ENCODE peak calls at places on chromosomes 2 and 18, in ten cellular contexts. One of them, this sample, is unnamed.

GRCh38 chr2:219297766-219298456 is 11.3 kb downstream of the PTPRN start:
- DNase-seq in RWPE1: no peak
- DNase-seq in foreskin fibroblast: no peak
- DNase-seq in fibroblast of lung: no peak
- DNase-seq in epithelial cell of esophagus: no peak
- DNase-seq in D721Med: no peak
- DNase-seq in astrocyte of the cerebellum: no peak
- DNase-seq in HL-60: no peak
- DNase-seq in PC-9: no peak
- DNase-seq in psoas muscle: no peak
- DNase-seq in this sample: no peak

GRCh38 chr2:202965810-202966454 is 48.7 kb upstream of the NBEAL1 start:
- DNase-seq in RWPE1: peak; percentile 7
- DNase-seq in foreskin fibroblast: peak; percentile 34
- DNase-seq in fibroblast of lung: peak; percentile 77
- DNase-seq in epithelial cell of esophagus: peak; percentile 58
- DNase-seq in D721Med: no peak
- DNase-seq in astrocyte of the cerebellum: peak; percentile 41
- DNase-seq in HL-60: peak; percentile 48
- DNase-seq in PC-9: no peak
- DNase-seq in psoas muscle: no peak
- DNase-seq in this sample: peak; percentile 70

GRCh38 chr2:82781516-82781915 is 1677.6 kb downstream of the SUCLG1 start:
- DNase-seq in RWPE1: no peak
- DNase-seq in foreskin fibroblast: no peak
- DNase-seq in fibroblast of lung: peak; percentile 42
- DNase-seq in epithelial cell of esophagus: peak; percentile 6
- DNase-seq in D721Med: no peak
- DNase-seq in astrocyte of the cerebellum: no peak
- DNase-seq in HL-60: no peak
- DNase-seq in PC-9: no peak
- DNase-seq in psoas muscle: no peak
- DNase-seq in this sample: no peak

GRCh38 chr18:76493213-76494107 is 1.6 kb downstream of the ZNF516 start:
- DNase-seq in RWPE1: peak; percentile 79
- DNase-seq in foreskin fibroblast: peak; percentile 85
- DNase-seq in fibroblast of lung: no peak
- DNase-seq in epithelial cell of esophagus: peak; percentile 50
- DNase-seq in D721Med: no peak
- DNase-seq in astrocyte of the cerebellum: no peak
- DNase-seq in HL-60: peak; percentile 35
- DNase-seq in PC-9: peak; percentile 43
- DNase-seq in psoas muscle: no peak
- DNase-seq in this sample: no peak

GRCh38 chr2:144580521-144581153 is 60.7 kb upstream of the ZEB2 start:
- DNase-seq in RWPE1: no peak
- DNase-seq in foreskin fibroblast: no peak
- DNase-seq in fibroblast of lung: no peak
- DNase-seq in epithelial cell of esophagus: no peak
- DNase-seq in D721Med: no peak
- DNase-seq in astrocyte of the cerebellum: no peak
- DNase-seq in HL-60: peak; percentile 47
- DNase-seq in PC-9: no peak
- DNase-seq in psoas muscle: no peak
- DNase-seq in this sample: no peak

GRCh38 chr2:217794133-217794986 is 208.4 kb downstream of the TNS1 start:
- DNase-seq in RWPE1: no peak
- DNase-seq in foreskin fibroblast: no peak
- DNase-seq in fibroblast of lung: no peak
- DNase-seq in epithelial cell of esophagus: no peak
- DNase-seq in D721Med: no peak
- DNase-seq in astrocyte of the cerebellum: no peak
- DNase-seq in HL-60: no peak
- DNase-seq in PC-9: no peak
- DNase-seq in psoas muscle: no peak
- DNase-seq in this sample: no peak

GRCh38 chr2:72810165-72810564 is 15.7 kb downstream of the EXOC6B start:
- DNase-seq in RWPE1: no peak
- DNase-seq in foreskin fibroblast: no peak
- DNase-seq in fibroblast of lung: no peak
- DNase-seq in epithelial cell of esophagus: no peak
- DNase-seq in D721Med: no peak
- DNase-seq in astrocyte of the cerebellum: no peak
- DNase-seq in HL-60: no peak
- DNase-seq in PC-9: no peak
- DNase-seq in psoas muscle: no peak
- DNase-seq in this sample: no peak

GRCh38 chr2:211329421-211329820 is 773.0 kb downstream of the CPS1 start:
- DNase-seq in RWPE1: peak; percentile 81
- DNase-seq in foreskin fibroblast: no peak
- DNase-seq in fibroblast of lung: no peak
- DNase-seq in epithelial cell of esophagus: peak; percentile 93
- DNase-seq in D721Med: no peak
- DNase-seq in astrocyte of the cerebellum: no peak
- DNase-seq in HL-60: no peak
- DNase-seq in PC-9: peak; percentile 42
- DNase-seq in psoas muscle: no peak
- DNase-seq in this sample: no peak

GRCh38 chr18:22710628-22711380 is 222.3 kb upstream of the RBBP8 start:
- DNase-seq in RWPE1: peak; percentile 75
- DNase-seq in foreskin fibroblast: peak; percentile 11
- DNase-seq in fibroblast of lung: peak; percentile 49
- DNase-seq in epithelial cell of esophagus: peak; percentile 88
- DNase-seq in D721Med: no peak
- DNase-seq in astrocyte of the cerebellum: no peak
- DNase-seq in HL-60: no peak
- DNase-seq in PC-9: no peak
- DNase-seq in psoas muscle: peak; percentile 53
- DNase-seq in this sample: no peak

GRCh38 chr2:149931486-149931885 is 343.9 kb upstream of the MMADHC start:
- DNase-seq in RWPE1: no peak
- DNase-seq in foreskin fibroblast: no peak
- DNase-seq in fibroblast of lung: no peak
- DNase-seq in epithelial cell of esophagus: no peak
- DNase-seq in D721Med: no peak
- DNase-seq in astrocyte of the cerebellum: no peak
- DNase-seq in HL-60: no peak
- DNase-seq in PC-9: no peak
- DNase-seq in psoas muscle: no peak
- DNase-seq in this sample: no peak

GRCh38 chr2:143903172-143903856 is 616.6 kb downstream of the ZEB2 start:
- DNase-seq in RWPE1: no peak
- DNase-seq in foreskin fibroblast: no peak
- DNase-seq in fibroblast of lung: peak; percentile 37
- DNase-seq in epithelial cell of esophagus: peak; percentile 18
- DNase-seq in D721Med: no peak
- DNase-seq in astrocyte of the cerebellum: no peak
- DNase-seq in HL-60: no peak
- DNase-seq in PC-9: no peak
- DNase-seq in psoas muscle: no peak
- DNase-seq in this sample: no peak

GRCh38 chr2:100016756-100017155 is 125.6 kb downstream of the AFF3 start:
- DNase-seq in RWPE1: no peak
- DNase-seq in foreskin fibroblast: no peak
- DNase-seq in fibroblast of lung: no peak
- DNase-seq in epithelial cell of esophagus: no peak
- DNase-seq in D721Med: no peak
- DNase-seq in astrocyte of the cerebellum: no peak
- DNase-seq in HL-60: no peak
- DNase-seq in PC-9: no peak
- DNase-seq in psoas muscle: no peak
- DNase-seq in this sample: no peak

GRCh38 chr2:232891621-232892071 is 21.6 kb downstream of the SNORC start:
- DNase-seq in RWPE1: peak; percentile 30
- DNase-seq in foreskin fibroblast: peak; percentile 71
- DNase-seq in fibroblast of lung: no peak
- DNase-seq in epithelial cell of esophagus: peak; percentile 85
- DNase-seq in D721Med: no peak
- DNase-seq in astrocyte of the cerebellum: peak; percentile 24
- DNase-seq in HL-60: no peak
- DNase-seq in PC-9: no peak
- DNase-seq in psoas muscle: peak; percentile 15
- DNase-seq in this sample: no peak

GRCh38 chr18:9653390-9653789 is 39.0 kb upstream of the PPP4R1 start:
- DNase-seq in RWPE1: no peak
- DNase-seq in foreskin fibroblast: peak; percentile 82
- DNase-seq in fibroblast of lung: peak; percentile 30
- DNase-seq in epithelial cell of esophagus: no peak
- DNase-seq in D721Med: no peak
- DNase-seq in astrocyte of the cerebellum: no peak
- DNase-seq in HL-60: no peak
- DNase-seq in PC-9: no peak
- DNase-seq in psoas muscle: no peak
- DNase-seq in this sample: no peak

GRCh38 chr18:45611943-45612342 is 3.3 kb upstream of the SLC14A2 start:
- DNase-seq in RWPE1: no peak
- DNase-seq in foreskin fibroblast: no peak
- DNase-seq in fibroblast of lung: no peak
- DNase-seq in epithelial cell of esophagus: no peak
- DNase-seq in D721Med: no peak
- DNase-seq in astrocyte of the cerebellum: no peak
- DNase-seq in HL-60: no peak
- DNase-seq in PC-9: no peak
- DNase-seq in psoas muscle: no peak
- DNase-seq in this sample: no peak

GRCh38 chr2:150681120-150681796 is 193.8 kb upstream of the RND3 start:
- DNase-seq in RWPE1: no peak
- DNase-seq in foreskin fibroblast: peak; percentile 96
- DNase-seq in fibroblast of lung: peak; percentile 97
- DNase-seq in epithelial cell of esophagus: peak; percentile 43
- DNase-seq in D721Med: no peak
- DNase-seq in astrocyte of the cerebellum: no peak
- DNase-seq in HL-60: peak; percentile 9
- DNase-seq in PC-9: peak; percentile 78
- DNase-seq in psoas muscle: no peak
- DNase-seq in this sample: no peak

DNA sequence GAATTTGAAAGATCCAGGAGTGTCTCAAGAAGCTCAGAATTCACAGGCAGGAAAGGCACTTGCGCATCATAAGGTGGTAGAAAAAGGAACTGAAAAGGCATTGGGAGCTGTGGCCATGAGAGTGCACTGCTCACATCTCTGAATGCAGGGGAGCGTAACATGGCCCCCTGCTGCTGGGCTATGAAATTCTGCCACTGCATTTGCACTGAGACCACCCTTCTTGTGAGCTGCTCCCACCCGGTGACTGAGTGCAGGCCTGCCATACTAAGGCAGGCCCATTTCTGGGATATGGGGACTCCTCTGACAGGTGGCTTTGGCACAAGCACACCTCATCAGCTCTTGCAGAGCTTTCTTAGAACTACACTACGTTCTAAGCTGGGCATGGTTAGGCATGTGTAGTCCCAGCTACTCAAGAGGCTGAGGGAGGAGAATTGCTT is 25.3 kb upstream of the STARD7 start:
- DNase-seq in RWPE1: no peak
- DNase-seq in foreskin fibroblast: no peak
- DNase-seq in fibroblast of lung: no peak
- DNase-seq in epithelial cell of esophagus: no peak
- DNase-seq in D721Med: no peak
- DNase-seq in astrocyte of the cerebellum: no peak
- DNase-seq in HL-60: peak; percentile 45
- DNase-seq in PC-9: no peak
- DNase-seq in psoas muscle: no peak
- DNase-seq in this sample: no peak
- TF ChIP-seq CTCF in RWPE1: no peak
- TF ChIP-seq CTCF in foreskin fibroblast: no peak
- TF ChIP-seq CTCF in fibroblast of lung: no peak
- TF ChIP-seq CTCF in epithelial cell of esophagus: no peak
- TF ChIP-seq CTCF in D721Med: no peak
- TF ChIP-seq CTCF in astrocyte of the cerebellum: no peak
- TF ChIP-seq CTCF in HL-60: no peak
- TF ChIP-seq CTCF in PC-9: no peak
- TF ChIP-seq CTCF in psoas muscle: no peak
- TF ChIP-seq CTCF in this sample: peak; percentile 35

DNA sequence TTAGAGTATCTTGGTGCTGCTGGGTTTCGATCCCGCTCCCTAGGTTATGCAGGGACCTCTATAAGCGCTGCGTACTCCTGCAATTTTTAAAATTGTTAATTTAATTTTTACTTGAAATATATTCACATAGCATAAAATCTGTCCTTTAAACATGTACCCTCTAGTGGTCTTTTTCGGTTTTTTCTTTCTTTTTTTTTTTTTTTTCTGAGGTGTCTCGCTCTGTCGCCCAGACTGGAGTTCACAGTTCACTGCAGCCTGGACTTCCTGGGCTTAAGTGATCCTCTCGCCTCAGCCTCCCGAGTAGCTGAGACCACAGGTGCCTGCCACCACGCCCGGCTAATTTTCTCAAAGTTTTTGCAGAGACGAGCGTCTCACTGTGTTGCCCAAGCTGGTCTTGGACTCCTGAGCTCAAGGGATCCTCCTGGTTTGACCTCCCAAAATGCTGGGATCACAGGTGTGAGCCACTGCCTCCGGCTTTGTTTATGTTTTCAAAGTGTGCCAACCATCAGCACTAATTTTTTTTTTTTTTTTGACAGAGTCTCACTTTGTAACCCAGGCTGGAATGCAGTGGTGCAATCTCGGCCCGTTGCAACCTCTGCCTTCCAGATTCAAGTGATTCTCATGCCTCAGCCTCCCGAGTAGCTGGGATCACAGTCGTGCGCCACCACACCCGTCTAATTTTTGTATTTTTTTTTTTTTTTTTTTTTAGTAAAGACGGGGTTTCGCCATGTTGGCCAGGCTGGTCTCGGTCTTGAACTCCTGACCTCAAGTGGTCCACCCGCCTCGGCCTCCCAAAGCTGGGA is 585 bp upstream of the MOB1A start:
- DNase-seq in RWPE1: no peak
- DNase-seq in foreskin fibroblast: peak; percentile 16
- DNase-seq in fibroblast of lung: no peak
- DNase-seq in epithelial cell of esophagus: peak; percentile 19
- DNase-seq in D721Med: no peak
- DNase-seq in astrocyte of the cerebellum: no peak
- DNase-seq in HL-60: peak; percentile 43
- DNase-seq in PC-9: peak; percentile 44
- DNase-seq in psoas muscle: no peak
- DNase-seq in this sample: no peak
- TF ChIP-seq CTCF in RWPE1: peak; percentile 13
- TF ChIP-seq CTCF in foreskin fibroblast: peak; percentile 13
- TF ChIP-seq CTCF in fibroblast of lung: no peak
- TF ChIP-seq CTCF in epithelial cell of esophagus: peak; percentile 31
- TF ChIP-seq CTCF in D721Med: no peak
- TF ChIP-seq CTCF in astrocyte of the cerebellum: peak; percentile 39
- TF ChIP-seq CTCF in HL-60: no peak
- TF ChIP-seq CTCF in PC-9: peak; percentile 57
- TF ChIP-seq CTCF in psoas muscle: peak; percentile 43
- TF ChIP-seq CTCF in this sample: peak; percentile 51

GRCh38 chr18:36186461-36187137 is 698 bp upstream of the MOCOS start:
- DNase-seq in RWPE1: peak; percentile 13
- DNase-seq in foreskin fibroblast: peak; percentile 66
- DNase-seq in fibroblast of lung: peak; percentile 24
- DNase-seq in epithelial cell of esophagus: peak; percentile 24
- DNase-seq in D721Med: no peak
- DNase-seq in astrocyte of the cerebellum: no peak
- DNase-seq in HL-60: peak; percentile 29
- DNase-seq in PC-9: no peak
- DNase-seq in psoas muscle: peak; percentile 39
- DNase-seq in this sample: no peak
- TF ChIP-seq CTCF in RWPE1: no peak
- TF ChIP-seq CTCF in foreskin fibroblast: no peak
- TF ChIP-seq CTCF in fibroblast of lung: no peak
- TF ChIP-seq CTCF in epithelial cell of esophagus: no peak
- TF ChIP-seq CTCF in D721Med: no peak
- TF ChIP-seq CTCF in astrocyte of the cerebellum: peak; percentile 6
- TF ChIP-seq CTCF in HL-60: no peak
- TF ChIP-seq CTCF in PC-9: no peak
- TF ChIP-seq CTCF in psoas muscle: no peak
- TF ChIP-seq CTCF in this sample: no peak

GRCh38 chr18:65936678-65937077 is 185.9 kb downstream of the CDH7 start:
- DNase-seq in RWPE1: no peak
- DNase-seq in foreskin fibroblast: no peak
- DNase-seq in fibroblast of lung: no peak
- DNase-seq in epithelial cell of esophagus: peak; percentile 27
- DNase-seq in D721Med: no peak
- DNase-seq in astrocyte of the cerebellum: no peak
- DNase-seq in HL-60: no peak
- DNase-seq in PC-9: no peak
- DNase-seq in psoas muscle: no peak
- DNase-seq in this sample: no peak
- TF ChIP-seq CTCF in RWPE1: no peak
- TF ChIP-seq CTCF in foreskin fibroblast: no peak
- TF ChIP-seq CTCF in fibroblast of lung: no peak
- TF ChIP-seq CTCF in epithelial cell of esophagus: peak; percentile 17
- TF ChIP-seq CTCF in D721Med: peak; percentile 4
- TF ChIP-seq CTCF in astrocyte of the cerebellum: no peak
- TF ChIP-seq CTCF in HL-60: no peak
- TF ChIP-seq CTCF in PC-9: peak; percentile 21
- TF ChIP-seq CTCF in psoas muscle: no peak
- TF ChIP-seq CTCF in this sample: no peak